ENCODE peak calls at places on chromosomes 1 and 21, in eight cellular contexts. One of them, this sample, is unnamed.
A peak's percentile ranks its signal among the peaks of the same experiment; 100 is the strongest.

GRCh38 chr1:101509370-101509769 is 272.6 kb downstream of the S1PR1 start:
- DNase-seq in neural progenitor cell: no peak
- DNase-seq in aorta: no peak
- DNase-seq in A549: no peak
- DNase-seq in OCI-LY7: no peak
- DNase-seq in CD8-positive, alpha-beta T cell: no peak
- DNase-seq in cardiac muscle cell: no peak
- DNase-seq in PC-3: no peak
- DNase-seq in this sample: no peak

GRCh38 chr1:229655781-229656180 is 29.7 kb downstream of the URB2 start:
- DNase-seq in CD8-positive, alpha-beta T cell: no peak
- DNase-seq in A549: no peak
- DNase-seq in OCI-LY7: no peak
- DNase-seq in aorta: no peak
- DNase-seq in cardiac muscle cell: no peak
- DNase-seq in neural progenitor cell: no peak
- DNase-seq in PC-3: no peak
- DNase-seq in this sample: no peak

GRCh38 chr1:42317308-42317707 is 17.7 kb downstream of the FOXJ3 start:
- DNase-seq in A549: no peak
- DNase-seq in aorta: no peak
- DNase-seq in PC-3: no peak
- DNase-seq in cardiac muscle cell: no peak
- DNase-seq in CD8-positive, alpha-beta T cell: no peak
- DNase-seq in OCI-LY7: no peak
- DNase-seq in neural progenitor cell: no peak
- DNase-seq in this sample: no peak

GRCh38 chr21:30345014-30345413 is 3.4 kb downstream of the KRTAP23-1 start:
- DNase-seq in neural progenitor cell: peak; percentile 8
- DNase-seq in OCI-LY7: no peak
- DNase-seq in CD8-positive, alpha-beta T cell: no peak
- DNase-seq in aorta: no peak
- DNase-seq in A549: no peak
- DNase-seq in cardiac muscle cell: no peak
- DNase-seq in PC-3: no peak
- DNase-seq in this sample: no peak

GRCh38 chr1:20361805-20362381 is 71.2 kb downstream of the VWA5B1 start:
- DNase-seq in OCI-LY7: peak; percentile 65
- DNase-seq in neural progenitor cell: peak; percentile 83
- DNase-seq in PC-3: peak; percentile 75
- DNase-seq in CD8-positive, alpha-beta T cell: no peak
- DNase-seq in cardiac muscle cell: peak; percentile 64
- DNase-seq in A549: peak; percentile 51
- DNase-seq in aorta: no peak
- DNase-seq in this sample: peak; percentile 49

GRCh38 chr1:201730611-201731010 is 98.3 kb upstream of the IPO9 start:
- DNase-seq in aorta: no peak
- DNase-seq in A549: no peak
- DNase-seq in OCI-LY7: no peak
- DNase-seq in CD8-positive, alpha-beta T cell: no peak
- DNase-seq in cardiac muscle cell: no peak
- DNase-seq in neural progenitor cell: no peak
- DNase-seq in PC-3: no peak
- DNase-seq in this sample: no peak

GRCh38 chr1:16348414-16349182 is 3.7 kb downstream of the FBXO42 start:
- DNase-seq in neural progenitor cell: no peak
- DNase-seq in CD8-positive, alpha-beta T cell: no peak
- DNase-seq in PC-3: peak; percentile 61
- DNase-seq in A549: no peak
- DNase-seq in cardiac muscle cell: no peak
- DNase-seq in aorta: no peak
- DNase-seq in OCI-LY7: no peak
- DNase-seq in this sample: no peak

GRCh38 chr1:175822575-175822974 is 79.2 kb upstream of the TNR start:
- DNase-seq in neural progenitor cell: no peak
- DNase-seq in CD8-positive, alpha-beta T cell: no peak
- DNase-seq in cardiac muscle cell: no peak
- DNase-seq in aorta: no peak
- DNase-seq in OCI-LY7: no peak
- DNase-seq in A549: no peak
- DNase-seq in PC-3: peak; percentile 61
- DNase-seq in this sample: no peak

GRCh38 chr1:54014009-54014629 is 3.9 kb downstream of the LDLRAD1 start:
- DNase-seq in neural progenitor cell: no peak
- DNase-seq in cardiac muscle cell: no peak
- DNase-seq in CD8-positive, alpha-beta T cell: no peak
- DNase-seq in A549: no peak
- DNase-seq in OCI-LY7: no peak
- DNase-seq in aorta: no peak
- DNase-seq in PC-3: no peak
- DNase-seq in this sample: no peak

GRCh38 chr1:69315823-69316222 is 251.9 kb upstream of the LRRC7 start:
- DNase-seq in aorta: no peak
- DNase-seq in PC-3: no peak
- DNase-seq in OCI-LY7: no peak
- DNase-seq in cardiac muscle cell: peak; percentile 76
- DNase-seq in CD8-positive, alpha-beta T cell: no peak
- DNase-seq in neural progenitor cell: no peak
- DNase-seq in A549: no peak
- DNase-seq in this sample: no peak

GRCh38 chr1:51736702-51737101 is 119.8 kb downstream of the OSBPL9 start:
- DNase-seq in PC-3: peak; percentile 61
- DNase-seq in neural progenitor cell: no peak
- DNase-seq in A549: no peak
- DNase-seq in OCI-LY7: peak; percentile 37
- DNase-seq in cardiac muscle cell: peak; percentile 78
- DNase-seq in CD8-positive, alpha-beta T cell: no peak
- DNase-seq in aorta: no peak
- DNase-seq in this sample: peak; percentile 31

GRCh38 chr1:71307451-71307850 is 226.6 kb upstream of the ZRANB2 start:
- DNase-seq in OCI-LY7: peak; percentile 0
- DNase-seq in cardiac muscle cell: no peak
- DNase-seq in PC-3: peak; percentile 5
- DNase-seq in aorta: no peak
- DNase-seq in CD8-positive, alpha-beta T cell: no peak
- DNase-seq in neural progenitor cell: no peak
- DNase-seq in A549: no peak
- DNase-seq in this sample: no peak

GRCh38 chr21:44590311-44590721 is 2.0 kb downstream of the KRTAP10-6 start:
- DNase-seq in cardiac muscle cell: no peak
- DNase-seq in PC-3: no peak
- DNase-seq in CD8-positive, alpha-beta T cell: no peak
- DNase-seq in A549: no peak
- DNase-seq in OCI-LY7: no peak
- DNase-seq in aorta: no peak
- DNase-seq in neural progenitor cell: no peak
- DNase-seq in this sample: no peak

GRCh38 chr21:25895565-25896205 is 160.9 kb downstream of the GABPA start:
- DNase-seq in PC-3: peak; percentile 53
- DNase-seq in aorta: no peak
- DNase-seq in CD8-positive, alpha-beta T cell: no peak
- DNase-seq in cardiac muscle cell: peak; percentile 17
- DNase-seq in A549: no peak
- DNase-seq in neural progenitor cell: peak; percentile 41
- DNase-seq in OCI-LY7: peak; percentile 30
- DNase-seq in this sample: no peak

GRCh38 chr1:54354899-54355298 is 51.3 kb downstream of the SSBP3 start:
- DNase-seq in A549: no peak
- DNase-seq in OCI-LY7: no peak
- DNase-seq in cardiac muscle cell: no peak
- DNase-seq in neural progenitor cell: peak; percentile 70
- DNase-seq in CD8-positive, alpha-beta T cell: no peak
- DNase-seq in PC-3: no peak
- DNase-seq in aorta: peak; percentile 11
- DNase-seq in this sample: no peak

GRCh38 chr1:63984257-63984626 is 210.4 kb downstream of the ROR1 start:
- DNase-seq in OCI-LY7: no peak
- DNase-seq in CD8-positive, alpha-beta T cell: no peak
- DNase-seq in A549: no peak
- DNase-seq in neural progenitor cell: no peak
- DNase-seq in PC-3: peak; percentile 17
- DNase-seq in aorta: no peak
- DNase-seq in cardiac muscle cell: no peak
- DNase-seq in this sample: no peak

GRCh38 chr1:59504281-59504680 is 207.4 kb downstream of the FGGY start:
- DNase-seq in neural progenitor cell: no peak
- DNase-seq in A549: no peak
- DNase-seq in PC-3: no peak
- DNase-seq in OCI-LY7: no peak
- DNase-seq in cardiac muscle cell: no peak
- DNase-seq in aorta: no peak
- DNase-seq in CD8-positive, alpha-beta T cell: no peak
- DNase-seq in this sample: no peak

GRCh38 chr1:93686497-93687250 is 5.0 kb upstream of the BCAR3 start:
- DNase-seq in CD8-positive, alpha-beta T cell: no peak
- DNase-seq in PC-3: peak; percentile 79
- DNase-seq in cardiac muscle cell: no peak
- DNase-seq in A549: no peak
- DNase-seq in neural progenitor cell: no peak
- DNase-seq in aorta: no peak
- DNase-seq in OCI-LY7: no peak
- DNase-seq in this sample: no peak

GRCh38 chr1:56107278-56107643 is 472.1 kb downstream of the PLPP3 start:
- DNase-seq in cardiac muscle cell: no peak
- DNase-seq in OCI-LY7: no peak
- DNase-seq in neural progenitor cell: no peak
- DNase-seq in CD8-positive, alpha-beta T cell: no peak
- DNase-seq in PC-3: no peak
- DNase-seq in A549: no peak
- DNase-seq in aorta: no peak
- DNase-seq in this sample: no peak

GRCh38 chr1:47196622-47197021 is 6.8 kb upstream of the PDZK1IP1 start:
- DNase-seq in neural progenitor cell: no peak
- DNase-seq in CD8-positive, alpha-beta T cell: no peak
- DNase-seq in OCI-LY7: no peak
- DNase-seq in aorta: no peak
- DNase-seq in PC-3: peak; percentile 23
- DNase-seq in A549: no peak
- DNase-seq in cardiac muscle cell: no peak
- DNase-seq in this sample: no peak

GRCh38 chr1:232164078-232164963 is 465.6 kb downstream of the SIPA1L2 start:
- DNase-seq in PC-3: peak; percentile 91
- DNase-seq in aorta: no peak
- DNase-seq in CD8-positive, alpha-beta T cell: no peak
- DNase-seq in neural progenitor cell: no peak
- DNase-seq in cardiac muscle cell: no peak
- DNase-seq in A549: peak; percentile 28
- DNase-seq in OCI-LY7: no peak
- DNase-seq in this sample: no peak
- H3K27ac ChIP-seq in PC-3: peak overlapping the region; percentile 87
- H3K27ac ChIP-seq in aorta: no peak overlapping the region
- H3K27ac ChIP-seq in CD8-positive, alpha-beta T cell: no peak overlapping the region
- H3K27ac ChIP-seq in neural progenitor cell: no peak overlapping the region
- H3K27ac ChIP-seq in cardiac muscle cell: no peak overlapping the region
- H3K27ac ChIP-seq in A549: peak overlapping the region; percentile 24
- H3K27ac ChIP-seq in OCI-LY7: no peak overlapping the region
- H3K27ac ChIP-seq in this sample: no peak overlapping the region

DNA sequence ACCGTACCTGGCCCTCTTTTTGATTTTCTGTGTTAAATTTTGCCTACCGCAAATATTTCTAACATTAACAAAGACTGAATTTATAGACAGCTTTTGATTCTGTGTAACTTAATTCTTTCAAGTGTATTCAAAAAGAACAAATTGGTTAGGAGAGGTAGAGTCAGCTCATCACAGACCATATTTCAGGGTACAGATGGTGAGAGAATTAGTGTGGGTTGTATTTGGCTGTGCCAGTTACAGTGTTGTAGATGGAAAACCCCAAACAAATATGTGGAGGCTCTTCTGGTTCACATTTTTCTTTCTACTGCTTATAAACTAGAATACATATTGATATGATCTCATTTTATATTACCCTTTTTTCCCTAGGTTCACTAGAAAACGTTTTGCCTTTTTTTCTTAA is 11.1 kb downstream of the RCAN3 start:
- DNase-seq in cardiac muscle cell: no peak
- DNase-seq in OCI-LY7: no peak
- DNase-seq in PC-3: no peak
- DNase-seq in aorta: no peak
- DNase-seq in CD8-positive, alpha-beta T cell: no peak
- DNase-seq in neural progenitor cell: no peak
- DNase-seq in A549: no peak
- DNase-seq in this sample: no peak
- H3K27ac ChIP-seq in cardiac muscle cell: no peak overlapping the region
- H3K27ac ChIP-seq in OCI-LY7: no peak overlapping the region
- H3K27ac ChIP-seq in PC-3: no peak overlapping the region
- H3K27ac ChIP-seq in aorta: no peak overlapping the region
- H3K27ac ChIP-seq in CD8-positive, alpha-beta T cell: peak overlapping the region; percentile 15
- H3K27ac ChIP-seq in neural progenitor cell: no peak overlapping the region
- H3K27ac ChIP-seq in A549: no peak overlapping the region
- H3K27ac ChIP-seq in this sample: no peak overlapping the region

DNA sequence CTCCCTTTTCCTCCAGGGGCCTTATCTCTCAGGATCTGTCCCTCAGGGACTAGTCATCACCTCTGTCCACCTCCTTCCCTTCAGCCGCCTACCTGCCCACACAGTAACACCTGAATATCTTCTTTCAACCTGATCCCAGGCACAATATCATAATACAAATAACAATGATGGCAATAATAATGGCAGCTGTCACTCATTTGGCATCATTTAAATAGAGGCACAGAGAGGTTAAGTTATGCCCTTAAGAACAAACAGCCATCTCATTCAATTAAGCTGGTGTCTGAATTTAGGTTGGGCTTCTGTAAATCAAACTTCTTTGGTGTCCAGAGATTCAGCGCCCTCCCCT is 47.5 kb downstream of the AHDC1 start:
- DNase-seq in neural progenitor cell: no peak
- DNase-seq in cardiac muscle cell: no peak
- DNase-seq in CD8-positive, alpha-beta T cell: no peak
- DNase-seq in OCI-LY7: no peak
- DNase-seq in PC-3: no peak
- DNase-seq in A549: no peak
- DNase-seq in aorta: no peak
- DNase-seq in this sample: no peak
- H3K27ac ChIP-seq in neural progenitor cell: no peak overlapping the region
- H3K27ac ChIP-seq in cardiac muscle cell: peak overlapping the region; percentile 38
- H3K27ac ChIP-seq in CD8-positive, alpha-beta T cell: no peak overlapping the region
- H3K27ac ChIP-seq in OCI-LY7: peak overlapping the region; percentile 67
- H3K27ac ChIP-seq in PC-3: peak overlapping the region; percentile 14
- H3K27ac ChIP-seq in A549: peak overlapping the region; percentile 94
- H3K27ac ChIP-seq in aorta: peak overlapping the region; percentile 58
- H3K27ac ChIP-seq in this sample: peak overlapping the region; percentile 60

DNA sequence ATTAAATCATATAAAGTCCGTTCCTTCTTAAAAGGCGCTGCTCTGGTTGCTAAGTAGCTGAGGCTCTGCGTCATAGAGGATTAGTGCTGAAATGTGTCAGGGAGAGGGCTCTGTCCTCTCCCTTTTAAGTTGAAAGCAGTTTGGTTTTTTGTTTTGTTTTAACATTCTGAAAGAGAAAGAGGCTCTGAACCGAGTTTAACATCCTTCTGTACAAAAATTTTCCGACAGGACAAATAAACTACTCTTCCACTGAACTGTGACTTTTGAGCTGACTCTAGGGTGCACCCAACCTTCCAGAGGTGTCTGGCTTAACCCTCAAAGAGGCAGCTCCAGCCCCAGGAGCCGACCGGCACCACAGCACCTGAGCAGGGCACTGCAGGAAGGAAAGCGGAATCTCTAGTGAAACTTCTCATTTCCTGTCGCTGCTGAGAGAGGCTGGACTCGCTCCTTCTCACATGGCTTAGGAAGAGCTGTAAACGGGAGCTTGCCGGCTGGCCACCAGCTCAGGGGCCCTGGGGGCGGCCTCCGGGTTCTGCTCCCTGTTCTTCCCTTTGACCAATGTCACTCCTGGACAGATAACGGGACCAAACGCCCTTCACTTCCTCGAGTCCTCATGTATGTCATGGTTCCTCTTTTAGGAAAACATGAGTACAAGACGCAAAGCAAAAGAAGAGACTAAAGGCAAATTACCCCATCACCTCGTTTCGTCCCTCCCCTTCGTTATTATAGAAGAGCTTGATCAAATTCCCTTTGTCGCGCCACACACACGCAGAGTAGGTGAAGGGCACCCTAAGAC is 1.2 kb downstream of the VAV3 start:
- DNase-seq in PC-3: no peak
- DNase-seq in cardiac muscle cell: peak; percentile 22
- DNase-seq in neural progenitor cell: peak; percentile 41
- DNase-seq in CD8-positive, alpha-beta T cell: peak; percentile 26
- DNase-seq in OCI-LY7: peak; percentile 70
- DNase-seq in A549: no peak
- DNase-seq in aorta: peak; percentile 52
- DNase-seq in this sample: peak; percentile 69
- H3K27ac ChIP-seq in PC-3: no peak overlapping the region
- H3K27ac ChIP-seq in cardiac muscle cell: no peak overlapping the region
- H3K27ac ChIP-seq in neural progenitor cell: no peak overlapping the region
- H3K27ac ChIP-seq in CD8-positive, alpha-beta T cell: peak overlapping the region; percentile 74
- H3K27ac ChIP-seq in OCI-LY7: peak overlapping the region; percentile 25
- H3K27ac ChIP-seq in A549: no peak overlapping the region
- H3K27ac ChIP-seq in aorta: no peak overlapping the region
- H3K27ac ChIP-seq in this sample: peak overlapping the region; percentile 68

This sample was measured in thyroid gland.